ENCODE peak calls at places on chromosomes 4 and X, in nine cellular contexts. U is HCT116, V is upper lobe of left lung, X is A549, S is heart left ventricle, O is suprapubic skin, Y is uterus, N is esophagus squamous epithelium, G is H1. R is an unnamed sample.

GRCh38 chrX:149185087-149185486 is 320.0 kb downstream of the IDS start:
- DNase-seq in U (no peak), V (no peak), X (no peak), S (no peak), O (no peak), Y (no peak), N (no peak), G (no peak), R (no peak)

GRCh38 chr4:126916626-126917140 is 716.1 kb upstream of the INTU start:
- DNase-seq in U (no peak), V (no peak), X (no peak), S (no peak), O (no peak), Y (no peak), N (no peak), G (no peak), R (no peak)

GRCh38 chr4:135368826-135369225 is 1167.2 kb upstream of the PABPC4L start:
- DNase-seq in U (no peak), V (no peak), X (no peak), S (no peak), O (no peak), Y (no peak), N (no peak), G (no peak), R (no peak)

GRCh38 chrX:44943007-44943406 is 70.0 kb downstream of the KDM6A start:
- DNase-seq in U (no peak), V (no peak), X (no peak), S (no peak), O (no peak), Y (no peak), N (no peak), G (no peak), R (no peak)

GRCh38 chrX:38929966-38930421 is 128.7 kb downstream of the MID1IP1 start:
- DNase-seq in U (no peak), V (no peak), X (no peak), S (no peak), O (no peak), Y (no peak), N (no peak), G (no peak), R (peak; percentile 28)

GRCh38 chr4:122710434-122711308 is 21.8 kb upstream of the BBS12 start:
- DNase-seq in U (no peak), V (no peak), X (no peak), S (no peak), O (no peak), Y (no peak), N (no peak), G (no peak), R (no peak)

GRCh38 chrX:107825698-107826285 is at the start of gene MID2:
- DNase-seq in U (peak; percentile 29), V (peak; percentile 79), X (peak; percentile 46), S (peak; percentile 51), O (peak; percentile 79), Y (peak; percentile 78), N (no peak), G (no peak), R (peak; percentile 78)

GRCh38 chr4:173013232-173013932 is 155.2 kb upstream of the GALNT7 start:
- DNase-seq in U (no peak), V (no peak), X (peak; percentile 42), S (no peak), O (no peak), Y (peak; percentile 52), N (no peak), G (no peak), R (peak; percentile 34)

GRCh38 chr4:85780664-85781063 is 305.7 kb downstream of the ARHGAP24 start:
- DNase-seq in U (no peak), V (no peak), X (no peak), S (no peak), O (no peak), Y (no peak), N (no peak), G (no peak), R (no peak)

GRCh38 chr4:152166567-152166966 is 369.3 kb downstream of the FBXW7 start:
- DNase-seq in U (no peak), V (no peak), X (no peak), S (no peak), O (no peak), Y (no peak), N (no peak), G (no peak), R (no peak)

GRCh38 chr4:123649248-123649643 is 252.7 kb downstream of the SPRY1 start:
- DNase-seq in U (no peak), V (no peak), X (no peak), S (no peak), O (no peak), Y (no peak), N (no peak), G (no peak), R (no peak)

GRCh38 chrX:114619874-114620273 is 36.0 kb downstream of the HTR2C start:
- DNase-seq in U (no peak), V (no peak), X (no peak), S (no peak), O (no peak), Y (no peak), N (no peak), G (no peak), R (no peak)

GRCh38 chr4:10015140-10015753 is 6.0 kb downstream of the SLC2A9 start:
- DNase-seq in U (peak; percentile 67), V (peak; percentile 36), X (no peak), S (no peak), O (no peak), Y (no peak), N (no peak), G (peak; percentile 46), R (peak; percentile 45)
- TF ChIP-seq CTCF in U (no peak), V (peak; percentile 27), X (peak; percentile 63), S (peak; percentile 52), O (no peak), Y (no peak), N (peak; percentile 15), G (peak; percentile 90), R (peak; percentile 48)

GRCh38 chrX:72182924-72183323 is 1.4 kb downstream of the PIN4 start:
- DNase-seq in U (no peak), V (no peak), X (no peak), S (no peak), O (no peak), Y (no peak), N (no peak), G (no peak), R (no peak)

GRCh38 chrX:72180539-72180938 is 1.0 kb upstream of the PIN4 start:
- DNase-seq in U (no peak), V (no peak), X (no peak), S (no peak), O (no peak), Y (no peak), N (no peak), G (no peak), R (no peak)

DNA sequence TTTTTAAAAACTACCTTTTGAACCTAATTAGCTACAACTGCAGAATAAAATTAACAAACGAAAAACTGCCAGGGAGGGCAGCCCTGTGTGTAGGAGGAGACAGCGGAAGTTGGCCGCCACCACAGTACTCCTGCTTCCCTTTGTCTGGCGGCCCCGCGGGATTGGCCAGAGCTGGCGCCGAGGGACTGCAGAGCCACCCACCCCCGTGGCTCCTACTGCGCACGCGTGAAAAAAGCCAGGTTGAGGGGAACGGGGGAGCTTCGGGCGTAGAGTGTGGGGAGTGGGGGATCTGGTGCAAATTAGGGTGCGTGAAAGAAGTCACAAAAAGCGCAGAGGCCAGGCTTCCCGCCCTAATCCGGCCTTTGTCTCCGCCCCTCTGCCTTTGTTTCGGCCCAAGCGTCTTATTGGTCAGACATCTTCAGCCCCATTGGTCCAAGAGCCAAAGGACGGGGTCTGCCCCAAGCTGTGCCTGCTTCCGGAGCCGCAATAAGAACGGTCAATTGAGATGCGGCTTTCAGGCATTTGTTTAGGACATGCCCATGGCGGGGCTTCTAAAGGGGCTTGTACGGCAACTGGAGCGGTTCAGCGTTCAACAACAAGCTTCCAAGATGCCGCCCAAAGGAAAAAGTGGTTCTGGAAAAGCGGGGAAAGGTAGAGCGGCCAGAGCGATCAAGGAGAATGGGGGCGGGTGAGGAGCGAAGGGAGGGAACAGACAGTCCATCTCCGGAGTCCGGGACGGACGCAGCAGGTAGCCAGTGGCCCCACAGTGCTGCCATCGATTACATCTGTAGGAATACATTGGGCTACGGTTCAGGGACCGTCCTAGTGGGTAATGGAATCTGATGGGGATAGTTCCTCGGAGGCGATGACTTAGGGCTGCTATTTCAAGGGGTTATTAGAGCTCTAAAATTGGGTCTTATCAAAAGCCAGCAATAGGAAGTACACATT is at the start of gene PIN4:
- DNase-seq in U (peak; percentile 91), V (peak; percentile 92), X (peak; percentile 84), S (peak; percentile 88), O (peak; percentile 91), Y (peak; percentile 92), N (peak; percentile 72), G (peak; percentile 91), R (peak; percentile 94)
- TF ChIP-seq POLR2A in U (peak; percentile 4), V (no peak), X (peak; percentile 57), S (no peak), O (no peak), Y (peak; percentile 39), N (peak; percentile 27), G (peak; percentile 86), R (peak; percentile 65)

GRCh38 chr4:82268826-82269193 is 105.0 kb downstream of the HNRNPD start:
- DNase-seq in U (no peak), V (no peak), X (no peak), S (no peak), O (no peak), Y (no peak), N (no peak), G (no peak), R (no peak)

GRCh38 chr4:82266345-82266744 is 107.4 kb downstream of the HNRNPD start:
- DNase-seq in U (no peak), V (no peak), X (no peak), S (no peak), O (no peak), Y (no peak), N (no peak), G (no peak), R (no peak)

GRCh38 chr4:82268050-82268825 is 105.6 kb downstream of the HNRNPD start:
- DNase-seq in U (peak; percentile 29), V (peak; percentile 54), X (peak; percentile 40), S (peak; percentile 69), O (no peak), Y (peak; percentile 40), N (no peak), G (no peak), R (peak; percentile 55)
- H3K27ac ChIP-seq in U (no peak overlapping the region), V (peak overlapping the region; percentile 55), X (no peak overlapping the region), S (no peak overlapping the region), O (peak overlapping the region; percentile 67), Y (no peak overlapping the region), N (no peak overlapping the region), G (no peak overlapping the region), R (no peak overlapping the region)

DNA sequence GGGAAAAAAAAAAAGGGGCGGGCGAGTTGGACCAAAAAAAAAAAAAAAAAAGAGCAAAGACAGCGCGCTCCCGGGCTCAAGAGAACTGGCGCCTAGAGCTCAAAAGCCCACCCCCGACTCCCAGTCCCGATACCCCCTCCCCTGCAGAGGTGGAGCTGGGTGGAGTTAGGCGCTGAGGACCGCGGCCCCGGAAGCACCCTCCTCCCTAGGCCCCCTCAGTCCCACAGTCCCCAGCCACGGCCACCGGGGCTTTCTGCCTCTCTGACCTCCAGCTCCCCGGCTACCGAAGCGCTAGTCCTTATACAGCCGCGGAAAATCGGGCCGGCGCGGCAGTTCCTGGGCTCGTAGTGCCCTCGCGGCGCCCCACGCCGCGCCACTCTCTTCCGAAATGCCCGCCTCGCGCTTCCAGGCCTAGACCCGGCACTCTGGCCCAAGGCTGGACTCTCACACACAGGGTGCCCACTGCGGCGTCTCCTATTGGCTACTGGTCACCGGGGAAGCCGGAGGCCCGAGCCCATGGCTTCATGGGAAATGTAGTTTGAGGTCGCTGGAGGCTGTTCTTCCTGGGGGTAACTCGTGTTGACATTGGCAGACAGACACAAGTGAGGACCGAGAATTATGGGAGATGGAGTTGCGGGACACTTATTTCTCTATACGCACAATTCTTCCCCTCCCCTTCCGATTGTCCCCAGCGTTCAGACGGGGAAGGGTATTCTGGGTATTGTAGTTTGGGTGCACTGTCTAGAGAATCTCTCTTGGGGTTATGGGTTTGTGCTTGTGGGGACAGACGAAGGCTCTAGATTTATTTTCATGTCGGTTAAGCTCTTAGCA is at the start of gene ENOX2:
- DNase-seq in U (peak; percentile 91), V (peak; percentile 96), X (peak; percentile 90), S (peak; percentile 94), O (peak; percentile 94), Y (peak; percentile 94), N (peak; percentile 55), G (peak; percentile 79), R (peak; percentile 96)
- TF ChIP-seq CTCF in U (no peak), V (no peak), X (no peak), S (no peak), O (no peak), Y (no peak), N (no peak), G (no peak), R (no peak)

R was measured in body of pancreas.